ENCODE peak calls at places on chromosomes 5 and 9, in seven cellular contexts. One of them, this sample, is unnamed.

GRCh38 chr5:160458971-160459800 is 37.5 kb downstream of the PTTG1 start:
- DNase-seq in AG09309: no peak
- DNase-seq in epithelial cell of prostate: no peak
- DNase-seq in AG10803: no peak
- DNase-seq in left cardiac atrium: no peak
- DNase-seq in HEK293T: no peak
- DNase-seq in AG09319: no peak
- DNase-seq in this sample: no peak

GRCh38 chr5:77168884-77169254 is 41.6 kb upstream of the PDE8B start:
- DNase-seq in AG09309: no peak
- DNase-seq in epithelial cell of prostate: no peak
- DNase-seq in AG10803: no peak
- DNase-seq in left cardiac atrium: peak
- DNase-seq in HEK293T: peak
- DNase-seq in AG09319: no peak
- DNase-seq in this sample: no peak

GRCh38 chr9:106918825-106919509 is 56.0 kb downstream of the ZNF462 start:
- DNase-seq in AG09309: no peak
- DNase-seq in epithelial cell of prostate: no peak
- DNase-seq in AG10803: no peak
- DNase-seq in left cardiac atrium: no peak
- DNase-seq in HEK293T: no peak
- DNase-seq in AG09319: no peak
- DNase-seq in this sample: no peak

GRCh38 chr9:33455952-33456351 is 8.6 kb upstream of the AQP3 start:
- DNase-seq in AG09309: no peak
- DNase-seq in epithelial cell of prostate: no peak
- DNase-seq in AG10803: no peak
- DNase-seq in left cardiac atrium: no peak
- DNase-seq in HEK293T: no peak
- DNase-seq in AG09319: no peak
- DNase-seq in this sample: no peak

GRCh38 chr5:164060956-164061355 is 555.5 kb downstream of the MAT2B start:
- DNase-seq in AG09309: no peak
- DNase-seq in epithelial cell of prostate: no peak
- DNase-seq in AG10803: no peak
- DNase-seq in left cardiac atrium: no peak
- DNase-seq in HEK293T: no peak
- DNase-seq in AG09319: no peak
- DNase-seq in this sample: no peak

GRCh38 chr5:77991084-77991483 is 214.9 kb upstream of the TBCA start:
- DNase-seq in AG09309: no peak
- DNase-seq in epithelial cell of prostate: no peak
- DNase-seq in AG10803: no peak
- DNase-seq in left cardiac atrium: no peak
- DNase-seq in HEK293T: no peak
- DNase-seq in AG09319: no peak
- DNase-seq in this sample: no peak

GRCh38 chr5:74916831-74917710 is 50.9 kb upstream of the FAM169A start:
- DNase-seq in AG09309: no peak
- DNase-seq in epithelial cell of prostate: peak
- DNase-seq in AG10803: peak
- DNase-seq in left cardiac atrium: no peak
- DNase-seq in HEK293T: no peak
- DNase-seq in AG09319: no peak
- DNase-seq in this sample: no peak

GRCh38 chr9:16192403-16193017 is 639.7 kb downstream of the CCDC171 start:
- DNase-seq in AG09309: no peak
- DNase-seq in epithelial cell of prostate: no peak
- DNase-seq in AG10803: peak
- DNase-seq in left cardiac atrium: no peak
- DNase-seq in HEK293T: no peak
- DNase-seq in AG09319: no peak
- DNase-seq in this sample: no peak

GRCh38 chr9:122445155-122445749 is 32.5 kb downstream of the OR1J1 start:
- DNase-seq in AG09309: peak
- DNase-seq in epithelial cell of prostate: no peak
- DNase-seq in AG10803: peak
- DNase-seq in left cardiac atrium: no peak
- DNase-seq in HEK293T: no peak
- DNase-seq in AG09319: peak
- DNase-seq in this sample: no peak

GRCh38 chr9:78295177-78295575 is 1.7 kb upstream of the PSAT1 start:
- DNase-seq in AG09309: no peak
- DNase-seq in epithelial cell of prostate: no peak
- DNase-seq in AG10803: no peak
- DNase-seq in left cardiac atrium: no peak
- DNase-seq in HEK293T: no peak
- DNase-seq in AG09319: no peak
- DNase-seq in this sample: no peak

GRCh38 chr9:2231831-2232230 is 216.7 kb downstream of the SMARCA2 start:
- DNase-seq in AG09309: peak
- DNase-seq in epithelial cell of prostate: no peak
- DNase-seq in AG10803: peak
- DNase-seq in left cardiac atrium: peak
- DNase-seq in HEK293T: no peak
- DNase-seq in AG09319: peak
- DNase-seq in this sample: no peak

GRCh38 chr5:1074226-1074625 is 37.6 kb downstream of the SLC12A7 start:
- DNase-seq in AG09309: no peak
- DNase-seq in epithelial cell of prostate: no peak
- DNase-seq in AG10803: no peak
- DNase-seq in left cardiac atrium: no peak
- DNase-seq in HEK293T: no peak
- DNase-seq in AG09319: no peak
- DNase-seq in this sample: no peak

GRCh38 chr5:131821221-131821620 is 24.4 kb upstream of the FNIP1 start:
- DNase-seq in AG09309: no peak
- DNase-seq in epithelial cell of prostate: no peak
- DNase-seq in AG10803: peak
- DNase-seq in left cardiac atrium: no peak
- DNase-seq in HEK293T: no peak
- DNase-seq in AG09319: no peak
- DNase-seq in this sample: no peak

GRCh38 chr9:33686942-33687341 is 108.4 kb upstream of the PRSS3 start:
- DNase-seq in AG09309: no peak
- DNase-seq in epithelial cell of prostate: no peak
- DNase-seq in AG10803: no peak
- DNase-seq in left cardiac atrium: no peak
- DNase-seq in HEK293T: peak
- DNase-seq in AG09319: no peak
- DNase-seq in this sample: no peak

GRCh38 chr9:27865031-27865438 is 291.8 kb upstream of the C9orf72 start:
- DNase-seq in AG09309: no peak
- DNase-seq in epithelial cell of prostate: no peak
- DNase-seq in AG10803: peak
- DNase-seq in left cardiac atrium: peak
- DNase-seq in HEK293T: no peak
- DNase-seq in AG09319: no peak
- DNase-seq in this sample: no peak